ENCODE peak calls at places on chromosomes 6 and 20, in eight cellular contexts. K, R, G, A, Y, N, Q and M are unnamed samples.

GRCh38 chr6:55578537-55579363 is at the start of gene HMGCLL1:
- ATAC-seq in A (no peak), Q (peak; percentile 90), N (no peak), G (peak; percentile 89), R (peak; percentile 90), K (no peak), Y (peak; percentile 91), M (peak; percentile 27)

GRCh38 chr6:136820541-136820940 is 1.9 kb upstream of the PEX7 start:
- ATAC-seq in K (no peak), G (peak; percentile 47), Q (no peak), Y (no peak), A (no peak), N (no peak), R (no peak), M (no peak)

GRCh38 chr6:170407200-170407599 is 100.6 kb downstream of the FAM120B start:
- ATAC-seq in R (no peak), N (no peak), A (no peak), Q (no peak), G (peak; percentile 22), K (no peak), Y (no peak), M (no peak)

GRCh38 chr20:6184086-6184485 is 61.3 kb upstream of the FERMT1 start:
- ATAC-seq in K (no peak), R (no peak), N (no peak), G (no peak), A (no peak), Y (peak; percentile 73), Q (no peak), M (no peak)

GRCh38 chr20:45433316-45433715 is 17.4 kb downstream of the PIGT start:
- ATAC-seq in K (no peak), N (no peak), R (no peak), Q (no peak), Y (no peak), G (peak; percentile 89), A (no peak), M (no peak)

GRCh38 chr6:168078943-168079405 is at the start of gene FRMD1:
- ATAC-seq in N (no peak), R (no peak), A (no peak), G (no peak), K (no peak), Q (no peak), Y (peak; percentile 82), M (no peak)

GRCh38 chr20:9200196-9200595 is 131.3 kb downstream of the PLCB4 start:
- ATAC-seq in A (no peak), Q (no peak), K (no peak), N (no peak), G (peak; percentile 51), Y (no peak), R (peak; percentile 68), M (no peak)

GRCh38 chr6:10343320-10343719 is 71.6 kb downstream of the TFAP2A start:
- ATAC-seq in Y (peak; percentile 70), A (no peak), Q (no peak), G (no peak), R (no peak), K (no peak), N (no peak), M (no peak)

GRCh38 chr6:19413323-19413722 is 423.8 kb upstream of the ID4 start:
- ATAC-seq in N (no peak), Y (no peak), A (no peak), K (no peak), Q (no peak), G (no peak), R (no peak), M (no peak)

GRCh38 chr6:143368426-143368825 is 82.1 kb downstream of the ADAT2 start:
- ATAC-seq in G (no peak), A (peak; percentile 77), R (no peak), Q (no peak), Y (no peak), N (no peak), K (no peak), M (peak; percentile 42)

GRCh38 chr6:38843798-38844197 is 128.7 kb downstream of the DNAH8 start:
- ATAC-seq in G (no peak), N (no peak), R (no peak), Y (peak; percentile 31), A (no peak), K (no peak), Q (no peak), M (no peak)

GRCh38 chr20:34874094-34874654 is 1.5 kb upstream of the GGT7 start:
- ATAC-seq in K (no peak), Q (peak; percentile 65), N (no peak), R (peak; percentile 69), G (peak; percentile 50), Y (peak; percentile 65), A (no peak), M (no peak)

GRCh38 chr6:31792741-31793140 is 2.8 kb downstream of the VARS1 start:
- ATAC-seq in K (no peak), Q (no peak), N (no peak), A (peak; percentile 21), Y (no peak), G (no peak), R (no peak), M (no peak)

GRCh38 chr20:52191132-52191435 is 495 bp downstream of the ZFP64 start:
- ATAC-seq in K (peak; percentile 30), A (peak; percentile 28), Y (peak; percentile 30), Q (peak; percentile 77), N (peak; percentile 24), R (peak; percentile 68), G (peak; percentile 76), M (peak; percentile 52)

GRCh38 chr6:47161176-47161687 is 119.1 kb upstream of the ADGRF1 start:
- ATAC-seq in Y (no peak), Q (peak; percentile 84), N (no peak), R (no peak), K (no peak), G (peak; percentile 56), A (peak; percentile 72), M (no peak)

GRCh38 chr6:43460032-43460431 is 4.7 kb upstream of the DLK2 start:
- ATAC-seq in N (no peak), A (no peak), G (no peak), Y (no peak), Q (no peak), R (no peak), K (no peak), M (no peak)

GRCh38 chr20:5774438-5774837 is 24.2 kb downstream of the SHLD1 start:
- ATAC-seq in Q (no peak), R (no peak), G (no peak), Y (no peak), N (no peak), A (no peak), K (no peak), M (no peak)

GRCh38 chr6:24963887-24964570 is 28.3 kb upstream of the RIPOR2 start:
- ATAC-seq in Y (no peak), A (no peak), Q (no peak), K (no peak), G (no peak), R (no peak), N (no peak), M (no peak)

GRCh38 chr6:123434186-123434585 is 202.6 kb downstream of the TRDN start:
- ATAC-seq in Q (no peak), N (no peak), A (no peak), Y (no peak), G (peak; percentile 59), R (no peak), K (no peak), M (no peak)

GRCh38 chr6:96704713-96705112 is 132.6 kb downstream of the GPR63 start:
- ATAC-seq in N (no peak), R (no peak), G (no peak), K (no peak), Q (no peak), Y (no peak), A (no peak), M (no peak)

GRCh38 chr20:33132858-33133615 is 34.9 kb upstream of the BPIFA2 start:
- ATAC-seq in N (no peak), Y (peak; percentile 55), Q (no peak), G (no peak), R (no peak), K (no peak), A (no peak), M (no peak)

GRCh38 chr20:4109307-4109564 is 93.9 kb upstream of the RNF24 start:
- ATAC-seq in Q (no peak), N (no peak), G (no peak), A (no peak), Y (peak; percentile 7), K (no peak), R (no peak), M (no peak)

GRCh38 chr6:111551521-111552231 is 54.0 kb downstream of the TRAF3IP2 start:
- ATAC-seq in Y (peak; percentile 59), G (no peak), A (no peak), R (peak; percentile 48), N (no peak), K (no peak), Q (peak; percentile 83), M (no peak)

GRCh38 chr6:167795874-167796667 is 30.6 kb upstream of the AFDN start:
- ATAC-seq in Y (peak; percentile 11), G (peak; percentile 88), K (no peak), R (peak; percentile 54), Q (peak; percentile 74), N (no peak), A (peak; percentile 41), M (no peak)

GRCh38 chr6:52356017-52356416 is 5.9 kb upstream of the PAQR8 start:
- ATAC-seq in G (no peak), K (no peak), R (no peak), A (no peak), N (no peak), Q (no peak), Y (no peak), M (no peak)

GRCh38 chr20:15917333-15917732 is 655.9 kb downstream of the KIF16B start:
- ATAC-seq in K (no peak), Y (no peak), G (no peak), R (peak; percentile 80), N (no peak), A (no peak), Q (no peak), M (no peak)

GRCh38 chr6:142551145-142551811 is 249.5 kb downstream of the ADGRG6 start:
- ATAC-seq in R (peak; percentile 88), A (no peak), K (peak; percentile 98), Y (peak; percentile 52), N (peak; percentile 99), G (no peak), Q (no peak), M (peak; percentile 47)

GRCh38 chr20:19964289-19965263 is 52.6 kb upstream of the NAA20 start:
- ATAC-seq in A (no peak), Y (peak; percentile 97), G (peak; percentile 78), Q (peak; percentile 85), N (no peak), K (no peak), R (peak; percentile 84), M (no peak)

GRCh38 chr20:47800619-47801018 is 15.3 kb upstream of the SULF2 start:
- ATAC-seq in R (peak; percentile 43), A (no peak), Q (no peak), K (no peak), N (no peak), G (no peak), Y (peak; percentile 22), M (no peak)

GRCh38 chr6:122798099-122798641 is 9.1 kb downstream of the SMPDL3A start:
- ATAC-seq in G (peak; percentile 79), Q (peak; percentile 92), K (no peak), N (no peak), Y (peak; percentile 99), R (peak; percentile 90), A (peak; percentile 55), M (peak; percentile 55)

GRCh38 chr6:163573503-163574179 is 159.1 kb downstream of the QKI start:
- ATAC-seq in A (no peak), Q (no peak), G (no peak), Y (no peak), N (no peak), R (no peak), K (no peak), M (no peak)

GRCh38 chr20:49160057-49160929 is 27.8 kb downstream of the STAU1 start:
- ATAC-seq in Y (no peak), A (no peak), N (no peak), Q (no peak), R (no peak), G (no peak), K (no peak), M (no peak)

GRCh38 chr6:16585805-16586204 is 175.5 kb downstream of the ATXN1 start:
- ATAC-seq in K (no peak), Y (peak; percentile 57), A (no peak), R (no peak), G (no peak), N (no peak), Q (peak; percentile 59), M (no peak)